ENCODE peak calls at places on chromosomes 11 and 22, in ten cellular contexts. One of them, this sample, is unnamed.

GRCh38 chr11:19628018-19628417 is 84.6 kb upstream of the NAV2 start:
- DNase-seq in hypothalamus: no peak
- DNase-seq in ELF-1: peak; percentile 8
- DNase-seq in PC-3: peak; percentile 92
- DNase-seq in A549: no peak
- DNase-seq in BE2C: no peak
- DNase-seq in B cell: no peak
- DNase-seq in AG08395: peak; percentile 90
- DNase-seq in HEK293T: no peak
- DNase-seq in EL: peak; percentile 95
- DNase-seq in this sample: no peak

GRCh38 chr22:45671783-45672563 is at the start of gene ATXN10:
- DNase-seq in ELF-1: peak; percentile 82
- DNase-seq in EL: peak; percentile 75
- DNase-seq in hypothalamus: peak; percentile 78
- DNase-seq in B cell: peak; percentile 78
- DNase-seq in PC-3: peak; percentile 61
- DNase-seq in BE2C: peak; percentile 89
- DNase-seq in AG08395: peak; percentile 69
- DNase-seq in HEK293T: peak; percentile 83
- DNase-seq in A549: peak; percentile 66
- DNase-seq in this sample: no peak

GRCh38 chr11:94525933-94526332 is 13.7 kb downstream of the C11orf97 start:
- DNase-seq in BE2C: no peak
- DNase-seq in EL: peak; percentile 71
- DNase-seq in HEK293T: no peak
- DNase-seq in ELF-1: no peak
- DNase-seq in PC-3: peak; percentile 48
- DNase-seq in hypothalamus: no peak
- DNase-seq in B cell: no peak
- DNase-seq in AG08395: peak; percentile 53
- DNase-seq in A549: no peak
- DNase-seq in this sample: no peak

GRCh38 chr22:23161574-23161973 is 16.3 kb downstream of the RAB36 start:
- DNase-seq in AG08395: no peak
- DNase-seq in BE2C: no peak
- DNase-seq in hypothalamus: no peak
- DNase-seq in HEK293T: no peak
- DNase-seq in A549: no peak
- DNase-seq in EL: no peak
- DNase-seq in B cell: no peak
- DNase-seq in PC-3: no peak
- DNase-seq in ELF-1: no peak
- DNase-seq in this sample: no peak

GRCh38 chr11:6799402-6799801 is at the start of gene OR6A2:
- DNase-seq in HEK293T: no peak
- DNase-seq in ELF-1: no peak
- DNase-seq in hypothalamus: no peak
- DNase-seq in AG08395: no peak
- DNase-seq in A549: no peak
- DNase-seq in B cell: no peak
- DNase-seq in EL: peak; percentile 54
- DNase-seq in PC-3: peak; percentile 17
- DNase-seq in BE2C: no peak
- DNase-seq in this sample: no peak

GRCh38 chr11:119107538-119108150 is 500 bp downstream of the C2CD2L start:
- DNase-seq in A549: no peak
- DNase-seq in hypothalamus: no peak
- DNase-seq in PC-3: no peak
- DNase-seq in ELF-1: no peak
- DNase-seq in EL: no peak
- DNase-seq in AG08395: peak; percentile 31
- DNase-seq in BE2C: no peak
- DNase-seq in B cell: peak; percentile 37
- DNase-seq in HEK293T: peak; percentile 28
- DNase-seq in this sample: no peak

GRCh38 chr11:2204361-2205213 is 33.0 kb upstream of the TH start:
- DNase-seq in B cell: no peak
- DNase-seq in ELF-1: peak; percentile 74
- DNase-seq in EL: no peak
- DNase-seq in PC-3: no peak
- DNase-seq in hypothalamus: no peak
- DNase-seq in BE2C: no peak
- DNase-seq in HEK293T: no peak
- DNase-seq in A549: no peak
- DNase-seq in AG08395: no peak
- DNase-seq in this sample: no peak

GRCh38 chr11:5204787-5205186 is 4.3 kb upstream of the OR51V1 start:
- DNase-seq in A549: peak; percentile 80
- DNase-seq in EL: peak; percentile 74
- DNase-seq in ELF-1: peak; percentile 35
- DNase-seq in B cell: peak; percentile 2
- DNase-seq in AG08395: peak; percentile 85
- DNase-seq in HEK293T: peak; percentile 15
- DNase-seq in BE2C: no peak
- DNase-seq in hypothalamus: no peak
- DNase-seq in PC-3: peak; percentile 59
- DNase-seq in this sample: no peak

GRCh38 chr22:35914665-35915476 is 113.8 kb downstream of the RBFOX2 start:
- DNase-seq in B cell: no peak
- DNase-seq in ELF-1: peak; percentile 90
- DNase-seq in HEK293T: peak; percentile 83
- DNase-seq in BE2C: peak; percentile 79
- DNase-seq in AG08395: peak; percentile 89
- DNase-seq in A549: peak; percentile 83
- DNase-seq in EL: peak; percentile 91
- DNase-seq in PC-3: peak; percentile 89
- DNase-seq in hypothalamus: peak; percentile 74
- DNase-seq in this sample: peak; percentile 77

GRCh38 chr22:41834005-41834975 is 1.4 kb downstream of the SREBF2 start:
- DNase-seq in AG08395: no peak
- DNase-seq in PC-3: no peak
- DNase-seq in A549: no peak
- DNase-seq in ELF-1: no peak
- DNase-seq in BE2C: no peak
- DNase-seq in hypothalamus: no peak
- DNase-seq in HEK293T: no peak
- DNase-seq in B cell: no peak
- DNase-seq in EL: no peak
- DNase-seq in this sample: no peak

GRCh38 chr22:25712661-25713400 is 29.2 kb upstream of the MYO18B start:
- DNase-seq in PC-3: no peak
- DNase-seq in B cell: no peak
- DNase-seq in BE2C: no peak
- DNase-seq in ELF-1: no peak
- DNase-seq in AG08395: no peak
- DNase-seq in hypothalamus: no peak
- DNase-seq in EL: no peak
- DNase-seq in HEK293T: no peak
- DNase-seq in A549: no peak
- DNase-seq in this sample: no peak